ENCODE peak calls at places on chromosome 16, in ten cellular contexts. I is AG20443; R is A172; O is AG04449; M is stimulated activated CD4-positive, alpha-beta T cell treated with anti-CD3 and anti-CD28 coated beads, Interleukin-2, amount 100 ng/mL, for 48 hours; J is tibial artery; P is NCI-H1048; Z is activated CD8-positive, alpha-beta memory T cell treated with anti-CD3 and anti-CD28 coated beads for 1 hour; D is mesothelial cell of epicardium; W is GM23248. A is an unnamed sample.

GRCh38 chr16:54812229-54812628 is 118.4 kb upstream of the IRX5 start:
- DNase-seq in P (no peak), O (no peak), M (no peak), J (no peak), R (no peak), W (peak), D (no peak), Z (no peak), I (peak), A (peak)

GRCh38 chr16:62033065-62033464 is 3.2 kb downstream of the CDH8 start:
- DNase-seq in J (no peak), P (no peak), R (no peak), D (no peak), M (no peak), W (no peak), I (no peak), Z (no peak), O (no peak), A (no peak)

GRCh38 chr16:28264656-28265055 is 27.7 kb upstream of the SBK1 start:
- DNase-seq in W (peak), M (no peak), D (no peak), I (peak), O (no peak), P (no peak), Z (no peak), R (peak), J (no peak), A (no peak)

GRCh38 chr16:29911676-29912010 is 11.4 kb downstream of the ASPHD1 start:
- DNase-seq in O (no peak), M (no peak), D (no peak), P (no peak), R (no peak), J (peak), W (no peak), I (no peak), Z (no peak), A (no peak)

GRCh38 chr16:50202926-50203624 is 50.0 kb downstream of the TENT4B start:
- DNase-seq in W (peak), R (peak), J (no peak), D (no peak), I (peak), M (no peak), P (no peak), Z (no peak), O (peak), A (no peak)

GRCh38 chr16:4664538-4665418 is 28.6 kb upstream of the NUDT16L1 start:
- DNase-seq in I (no peak), J (peak), D (no peak), W (no peak), P (no peak), R (peak), O (no peak), Z (peak), M (peak), A (no peak)

GRCh38 chr16:25367773-25368172 is 110.1 kb upstream of the ZKSCAN2 start:
- DNase-seq in P (no peak), R (no peak), Z (no peak), J (no peak), D (no peak), O (no peak), M (no peak), I (no peak), W (no peak), A (no peak)

GRCh38 chr16:16120382-16121184 is 102.7 kb downstream of the ABCC6 start:
- DNase-seq in O (no peak), M (no peak), P (no peak), W (no peak), R (no peak), I (no peak), D (no peak), J (no peak), Z (no peak), A (peak)

GRCh38 chr16:70395345-70395901 is 43.5 kb downstream of the ST3GAL2 start:
- DNase-seq in D (peak), W (peak), I (peak), Z (peak), O (no peak), M (peak), J (peak), R (peak), P (no peak), A (peak)

GRCh38 chr16:35440875-35441274 is 1981.5 kb downstream of the TP53TG3F start:
- DNase-seq in D (no peak), P (no peak), W (no peak), Z (no peak), O (no peak), M (no peak), I (no peak), J (no peak), R (no peak), A (no peak)

GRCh38 chr16:10961231-10961630 is 16.9 kb downstream of the CLEC16A start:
- DNase-seq in D (no peak), M (no peak), O (peak), I (peak), W (peak), J (peak), P (no peak), Z (no peak), R (peak), A (no peak)

GRCh38 chr16:49537924-49538455 is 164.4 kb downstream of the C16orf78 start:
- DNase-seq in Z (no peak), D (no peak), J (no peak), M (no peak), O (no peak), R (no peak), W (no peak), I (no peak), P (no peak), A (no peak)

GRCh38 chr16:86356804-86357203 is 153.5 kb upstream of the FOXF1 start:
- DNase-seq in W (no peak), Z (no peak), R (no peak), M (no peak), D (no peak), P (no peak), I (no peak), O (no peak), J (no peak), A (no peak)

GRCh38 chr16:50819706-50820105 is 77.8 kb downstream of the CYLD start:
- DNase-seq in J (no peak), W (no peak), I (no peak), P (no peak), M (no peak), Z (no peak), D (no peak), O (no peak), R (no peak), A (no peak)

GRCh38 chr16:4240624-4241023 is 1.3 kb downstream of the SRL start:
- DNase-seq in M (no peak), Z (no peak), O (no peak), D (no peak), J (no peak), W (no peak), I (no peak), R (no peak), P (no peak), A (no peak)

GRCh38 chr16:88393034-88393433 is 10.3 kb downstream of the ZNF469 start:
- DNase-seq in R (peak), W (no peak), D (no peak), J (peak), I (peak), Z (no peak), M (no peak), P (no peak), O (no peak), A (no peak)